ENCODE peak calls at places on chromosomes 7 and 10, in seven cellular contexts. E is testis; S is H9; G is neural progenitor cell; H is heart right ventricle; C is IMR-90; U is CD4-positive, CD25-positive, alpha-beta regulatory T cell. T is an unnamed sample. For H3K9me3, the result is how much of the 10 kb centered on the place peaks cover.

GRCh38 chr10:97499561-97500296 is 1.0 kb downstream of the UBTD1 start:
- DNase-seq in E (peak), S (no peak), G (peak), H (peak), C (peak), U (no peak), T (no peak)

GRCh38 chr10:46220872-46221538 is 65.8 kb upstream of the ANTXRL start:
- DNase-seq in E (peak), S (peak), G (no peak), H (no peak), C (no peak), U (no peak), T (no peak)

GRCh38 chr10:6399241-6399701 is 180.8 kb downstream of the PRKCQ start:
- DNase-seq in E (peak), S (no peak), G (no peak), H (peak), C (peak), U (no peak), T (no peak)

GRCh38 chr7:149283321-149283720 is 21.3 kb downstream of the ZNF783 start:
- DNase-seq in E (no peak), S (no peak), G (no peak), H (no peak), C (no peak), U (no peak), T (no peak)

GRCh38 chr7:66641526-66641871 is 12.8 kb downstream of the KCTD7 start:
- DNase-seq in E (no peak), S (no peak), G (no peak), H (no peak), C (no peak), U (no peak), T (no peak)

GRCh38 chr7:130648580-130648979 is 20.0 kb downstream of the COPG2 start:
- DNase-seq in E (no peak), S (no peak), G (no peak), H (no peak), C (no peak), U (no peak), T (no peak)

GRCh38 chr7:18770154-18770807 is 274.7 kb downstream of the HDAC9 start:
- DNase-seq in E (no peak), S (no peak), G (no peak), H (no peak), C (peak), U (no peak), T (no peak)

GRCh38 chr7:127392182-127392565 is 334 bp downstream of the ZNF800 start:
- DNase-seq in E (peak), S (no peak), G (peak), H (peak), C (peak), U (peak), T (peak)

GRCh38 chr7:130650616-130651015 is 17.9 kb downstream of the COPG2 start:
- DNase-seq in E (no peak), S (no peak), G (no peak), H (no peak), C (no peak), U (no peak), T (no peak)

GRCh38 chr7:147400221-147400689 is 1190.3 kb upstream of the C7orf33 start:
- DNase-seq in E (no peak), S (no peak), G (no peak), H (no peak), C (peak), U (no peak), T (no peak)

GRCh38 chr10:83935337-83935736 is 204.0 kb upstream of the GHITM start:
- DNase-seq in E (no peak), S (no peak), G (no peak), H (no peak), C (no peak), U (no peak), T (no peak)

GRCh38 chr10:123562811-123563580 is 103.2 kb upstream of the GPR26 start:
- DNase-seq in E (no peak), S (peak), G (no peak), H (no peak), C (no peak), U (no peak), T (no peak)

GRCh38 chr7:110964770-110965169 is 126.2 kb upstream of the LRRN3 start:
- DNase-seq in E (no peak), S (no peak), G (no peak), H (no peak), C (peak), U (no peak), T (no peak)

GRCh38 chr10:21464134-21464533 is 61.3 kb downstream of the SKIDA1 start:
- DNase-seq in E (no peak), S (no peak), G (no peak), H (no peak), C (no peak), U (no peak), T (no peak)

GRCh38 chr10:133008196-133008595 is 65.8 kb upstream of the CFAP46 start:
- DNase-seq in E (no peak), S (no peak), G (no peak), H (no peak), C (no peak), U (no peak), T (no peak)

GRCh38 chr10:51800725-51801455 is 101.5 kb upstream of the CSTF2T start:
- DNase-seq in E (no peak), S (no peak), G (no peak), H (no peak), C (no peak), U (no peak), T (no peak)

GRCh38 chr10:30098624-30099023 is 39.2 kb upstream of the JCAD start:
- DNase-seq in E (no peak), S (no peak), G (no peak), H (no peak), C (peak), U (no peak), T (no peak)

GRCh38 chr7:155405399-155406318 is 52.3 kb upstream of the EN2 start:
- DNase-seq in E (no peak), S (peak), G (peak), H (no peak), C (no peak), U (no peak), T (no peak)

GRCh38 chr10:88830643-88831277 is 20.9 kb downstream of the ANKRD22 start:
- DNase-seq in E (no peak), S (no peak), G (no peak), H (no peak), C (no peak), U (peak), T (no peak)

GRCh38 chr7:129807863-129808262 is 144.9 kb downstream of the UBE2H start:
- DNase-seq in E (no peak), S (no peak), G (no peak), H (no peak), C (no peak), U (no peak), T (no peak)

GRCh38 chr7:125746510-125746909 is 816.9 kb upstream of the POT1 start:
- DNase-seq in E (no peak), S (no peak), G (no peak), H (no peak), C (no peak), U (no peak), T (no peak)

GRCh38 chr10:69179089-69179742 is 818 bp upstream of the SUPV3L1 start:
- DNase-seq in E (no peak), S (no peak), G (peak), H (no peak), C (no peak), U (no peak), T (peak)

GRCh38 chr10:3239066-3239919 is 66.7 kb upstream of the PITRM1 start:
- DNase-seq in E (peak), S (peak), G (peak), H (peak), C (peak), U (peak), T (peak)

GRCh38 chr10:125792342-125793063 is 16.9 kb upstream of the MMP21 start:
- DNase-seq in E (no peak), S (no peak), G (no peak), H (no peak), C (no peak), U (no peak), T (no peak)

GRCh38 chr10:89525556-89525955 is 9.8 kb downstream of the SLC16A12 start:
- DNase-seq in E (no peak), S (no peak), G (no peak), H (no peak), C (no peak), U (no peak), T (no peak)

GRCh38 chr7:149355390-149356048 is 93.5 kb downstream of the ZNF783 start:
- DNase-seq in E (no peak), S (peak), G (peak), H (no peak), C (no peak), U (no peak), T (no peak)

GRCh38 chr7:156764016-156764669 is 123.6 kb downstream of the RNF32 start:
- DNase-seq in E (peak), S (peak), G (peak), H (peak), C (peak), U (no peak), T (no peak)

GRCh38 chr10:58615237-58615935 is 102.7 kb downstream of the BICC1 start:
- DNase-seq in E (no peak), S (no peak), G (no peak), H (no peak), C (no peak), U (no peak), T (no peak)

GRCh38 chr7:92754756-92755581 is 81.4 kb downstream of the CDK6 start:
- DNase-seq in E (no peak), S (no peak), G (no peak), H (no peak), C (no peak), U (no peak), T (no peak)

GRCh38 chr7:471866-472639 is 47.6 kb downstream of the PDGFA start:
- DNase-seq in E (peak), S (no peak), G (no peak), H (peak), C (peak), U (no peak), T (peak)

GRCh38 chr7:26293569-26294308 is 2.1 kb downstream of the SNX10 start:
- DNase-seq in E (no peak), S (no peak), G (no peak), H (no peak), C (no peak), U (peak), T (peak)

GRCh38 chr10:30172663-30173062 is 113.3 kb upstream of the JCAD start:
- DNase-seq in E (no peak), S (no peak), G (no peak), H (no peak), C (no peak), U (no peak), T (no peak)

GRCh38 chr7:155000795-155001194 is 2.1 kb downstream of the PAXIP1 start:
- DNase-seq in E (no peak), S (no peak), G (no peak), H (no peak), C (no peak), U (peak), T (no peak)

GRCh38 chr10:12631787-12632562 is 282.6 kb downstream of the CAMK1D start:
- DNase-seq in E (no peak), S (no peak), G (no peak), H (no peak), C (no peak), U (no peak), T (no peak)

GRCh38 chr7:48664241-48664640 is 260.1 kb upstream of the CDC14C start:
- DNase-seq in E (no peak), S (no peak), G (no peak), H (no peak), C (no peak), U (no peak), T (no peak)

GRCh38 chr10:7397049-7397448 is 13.8 kb downstream of the SFMBT2 start:
- DNase-seq in E (no peak), S (no peak), G (no peak), H (no peak), C (peak), U (no peak), T (no peak)

GRCh38 chr10:17062009-17062408 is 67.6 kb downstream of the CUBN start:
- DNase-seq in E (no peak), S (no peak), G (no peak), H (no peak), C (peak), U (no peak), T (no peak)

GRCh38 chr7:36262706-36263484 is 109.8 kb downstream of the EEPD1 start:
- DNase-seq in E (no peak), S (no peak), G (no peak), H (no peak), C (no peak), U (no peak), T (no peak)

GRCh38 chr10:86034710-86035109 is 331.9 kb downstream of the GRID1 start:
- DNase-seq in E (no peak), S (no peak), G (no peak), H (no peak), C (no peak), U (no peak), T (no peak)

GRCh38 chr10:86025509-86025908 is 341.1 kb downstream of the GRID1 start:
- DNase-seq in E (no peak), S (no peak), G (no peak), H (no peak), C (no peak), U (no peak), T (no peak)

GRCh38 chr10:86027346-86027745 is 339.2 kb downstream of the GRID1 start:
- DNase-seq in E (no peak), S (no peak), G (no peak), H (no peak), C (no peak), U (no peak), T (no peak)

GRCh38 chr10:86033581-86033980 is 333.0 kb downstream of the GRID1 start:
- DNase-seq in E (no peak), S (no peak), G (no peak), H (no peak), C (no peak), U (no peak), T (no peak)

GRCh38 chr10:86030312-86030711 is 336.3 kb downstream of the GRID1 start:
- DNase-seq in E (no peak), S (no peak), G (no peak), H (no peak), C (no peak), U (no peak), T (no peak)
- H3K9me3 ChIP-seq in E (under half), S (under half), G (under half), H (under half), C (under half), U (under half), T (under half)

GRCh38 chr7:43678315-43678714 is 51.0 kb downstream of the COA1 start:
- DNase-seq in E (no peak), S (no peak), G (no peak), H (no peak), C (no peak), U (no peak), T (no peak)

GRCh38 chr7:43679210-43680068 is 49.9 kb downstream of the COA1 start:
- DNase-seq in E (no peak), S (no peak), G (no peak), H (no peak), C (no peak), U (no peak), T (no peak)

GRCh38 chr7:43674559-43675436 is 54.5 kb downstream of the COA1 start:
- DNase-seq in E (no peak), S (no peak), G (no peak), H (no peak), C (peak), U (no peak), T (no peak)

GRCh38 chr7:43677864-43678263 is 51.5 kb downstream of the COA1 start:
- DNase-seq in E (no peak), S (no peak), G (no peak), H (no peak), C (no peak), U (no peak), T (no peak)

GRCh38 chr7:43680736-43681135 is 48.6 kb downstream of the COA1 start:
- DNase-seq in E (no peak), S (no peak), G (no peak), H (no peak), C (no peak), U (no peak), T (no peak)
- H3K9me3 ChIP-seq in E (under half), S (under half), G (under half), H (under half), C (under half), U (under half), T (under half)

GRCh38 chr10:113689574-113689973 is 9.9 kb downstream of the CASP7 start:
- DNase-seq in E (no peak), S (no peak), G (no peak), H (no peak), C (no peak), U (no peak), T (no peak)

GRCh38 chr10:113691381-113691780 is 11.7 kb downstream of the CASP7 start:
- DNase-seq in E (no peak), S (no peak), G (no peak), H (no peak), C (no peak), U (no peak), T (no peak)

GRCh38 chr10:113690749-113691148 is 11.0 kb downstream of the CASP7 start:
- DNase-seq in E (no peak), S (no peak), G (no peak), H (no peak), C (no peak), U (no peak), T (no peak)

GRCh38 chr10:113687041-113687440 is 7.3 kb downstream of the CASP7 start:
- DNase-seq in E (no peak), S (no peak), G (no peak), H (no peak), C (no peak), U (no peak), T (no peak)

DNA sequence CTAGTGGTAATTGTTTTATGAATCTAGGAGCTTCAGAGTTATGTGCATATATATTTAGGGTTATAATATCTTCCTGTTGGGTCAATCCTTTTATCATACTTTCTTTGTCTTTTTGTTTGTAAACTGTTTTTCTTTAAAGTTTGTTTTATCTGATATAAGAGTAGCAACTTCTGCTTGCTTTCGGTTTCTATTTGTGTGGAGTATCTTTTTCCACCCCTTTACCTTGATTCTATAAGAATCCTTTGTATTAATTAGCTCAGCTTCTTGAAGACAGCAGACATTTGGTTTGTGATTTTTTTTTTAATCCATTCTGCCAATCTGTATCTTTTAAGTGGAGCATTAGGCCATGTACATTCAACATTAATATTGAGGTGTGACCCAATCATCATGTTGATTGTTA is 9.3 kb downstream of the CASP7 start:
- DNase-seq in E (no peak), S (no peak), G (no peak), H (no peak), C (no peak), U (peak), T (no peak)
- H3K9me3 ChIP-seq in E (under half), S (under half), G (under half), H (half or more), C (under half), U (under half), T (under half)

GRCh38 chr7:134468475-134468874 is 9.6 kb upstream of the AKR1B1 start:
- DNase-seq in E (no peak), S (no peak), G (no peak), H (no peak), C (no peak), U (no peak), T (no peak)
- H3K9me3 ChIP-seq in E (under half), S (under half), G (under half), H (under half), C (under half), U (under half), T (under half)

GRCh38 chr7:63038987-63039386 is 959.7 kb upstream of the ZNF722 start:
- DNase-seq in E (no peak), S (no peak), G (no peak), H (no peak), C (no peak), U (no peak), T (no peak)
- H3K9me3 ChIP-seq in E (under half), S (half or more), G (half or more), H (under half), C (half or more), U (under half), T (under half)